ENCODE peak calls at places on chromosome 2, in eight cellular contexts. Q is cardiac muscle cell; J is GM13977; E is COLO829; U is EL; C is SK-N-DZ; W is nucleus accumbens; X is stimulated activated CD4-positive, alpha-beta T cell treated with anti-CD3 and anti-CD28 coated beads, Interleukin-1b, Interleukin-23, amount 100 ng/mL, for 1 hour. Y is an unnamed sample.

GRCh38 chr2:239944706-239945551 is 80.2 kb downstream of the NDUFA10 start:
- DNase-seq in X (no peak), J (peak; percentile 61), Q (peak; percentile 22), E (no peak), W (no peak), U (no peak), C (no peak), Y (no peak)

GRCh38 chr2:602571-603366 is 74.4 kb downstream of the TMEM18 start:
- DNase-seq in X (no peak), U (no peak), C (no peak), W (no peak), J (no peak), Q (no peak), E (no peak), Y (no peak)

GRCh38 chr2:179768765-179769164 is 92.6 kb downstream of the ZNF385B start:
- DNase-seq in C (no peak), Q (peak; percentile 68), J (no peak), U (no peak), W (no peak), X (no peak), E (no peak), Y (no peak)

GRCh38 chr2:230471074-230471473 is 55.1 kb downstream of the SP100 start:
- DNase-seq in W (no peak), U (no peak), Q (no peak), C (no peak), E (no peak), J (peak; percentile 32), X (no peak), Y (no peak)

GRCh38 chr2:172643142-172643541 is 87.3 kb downstream of the PDK1 start:
- DNase-seq in W (no peak), J (no peak), C (no peak), E (no peak), Q (no peak), U (peak; percentile 70), X (no peak), Y (no peak)

GRCh38 chr2:118738524-118739308 is 108.7 kb downstream of the EN1 start:
- DNase-seq in C (no peak), X (no peak), U (peak; percentile 93), W (no peak), J (no peak), Q (peak; percentile 98), E (peak; percentile 58), Y (no peak)

GRCh38 chr2:37652199-37652640 is 19.2 kb downstream of the CDC42EP3 start:
- DNase-seq in U (peak; percentile 96), C (no peak), E (no peak), W (no peak), X (no peak), Q (peak; percentile 51), J (no peak), Y (no peak)

GRCh38 chr2:11128258-11128951 is 26.9 kb upstream of the SLC66A3 start:
- DNase-seq in J (no peak), U (peak; percentile 70), E (no peak), W (no peak), C (no peak), X (no peak), Q (peak; percentile 48), Y (no peak)

GRCh38 chr2:180004731-180005130 is 2.4 kb downstream of the CWC22 start:
- DNase-seq in U (peak; percentile 21), C (no peak), J (no peak), Q (no peak), X (no peak), E (no peak), W (no peak), Y (no peak)

GRCh38 chr2:195414479-195414878 is 242.5 kb upstream of the SLC39A10 start:
- DNase-seq in W (no peak), C (no peak), Q (no peak), X (no peak), U (no peak), E (no peak), J (no peak), Y (no peak)

GRCh38 chr2:218023636-218024035 is 20.8 kb upstream of the TNS1 start:
- DNase-seq in J (no peak), C (no peak), X (no peak), U (no peak), Q (no peak), W (no peak), E (no peak), Y (no peak)

GRCh38 chr2:238133499-238134392 is 4.7 kb upstream of the KLHL30 start:
- DNase-seq in X (no peak), W (no peak), J (no peak), E (no peak), Q (no peak), U (no peak), C (peak; percentile 51), Y (no peak)

GRCh38 chr2:44537264-44537663 is 175.5 kb downstream of the CAMKMT start:
- DNase-seq in W (no peak), C (no peak), E (no peak), U (peak; percentile 28), Q (no peak), X (no peak), J (no peak), Y (no peak)

GRCh38 chr2:95043300-95043786 is 17.8 kb downstream of the MAL start:
- DNase-seq in E (no peak), Q (peak; percentile 91), U (peak; percentile 66), X (no peak), J (peak; percentile 56), W (no peak), C (no peak), Y (no peak)

GRCh38 chr2:68193144-68193543 is 35.5 kb downstream of the PNO1 start:
- DNase-seq in C (no peak), E (no peak), J (no peak), Q (peak; percentile 36), W (no peak), U (no peak), X (no peak), Y (no peak)

GRCh38 chr2:220469201-220469600 is 841.8 kb downstream of the SLC4A3 start:
- DNase-seq in U (peak; percentile 75), J (no peak), X (no peak), Q (peak; percentile 34), W (no peak), E (no peak), C (no peak), Y (no peak)

GRCh38 chr2:112640467-112640799 is 5.3 kb upstream of the SLC20A1 start:
- DNase-seq in E (no peak), Q (no peak), W (no peak), C (no peak), U (no peak), X (no peak), J (no peak), Y (no peak)

GRCh38 chr2:234842753-234843152 is 109.1 kb upstream of the SH3BP4 start:
- DNase-seq in U (no peak), J (no peak), Q (no peak), W (no peak), X (no peak), E (no peak), C (no peak), Y (no peak)

GRCh38 chr2:113754989-113755689 is 1.3 kb downstream of the SLC35F5 start:
- DNase-seq in U (peak; percentile 19), C (no peak), W (no peak), X (no peak), J (no peak), E (no peak), Q (peak; percentile 26), Y (peak; percentile 36)

GRCh38 chr2:5495616-5496015 is 196.6 kb upstream of the SOX11 start:
- DNase-seq in W (no peak), E (no peak), Q (no peak), J (no peak), U (no peak), C (no peak), X (no peak), Y (no peak)

GRCh38 chr2:84022810-84023431 is 436.2 kb downstream of the SUCLG1 start:
- DNase-seq in W (no peak), C (peak; percentile 77), J (peak; percentile 17), U (peak; percentile 40), E (peak; percentile 40), Q (peak; percentile 48), X (no peak), Y (peak; percentile 85)

GRCh38 chr2:96353032-96353561 is 17.5 kb downstream of the NCAPH start:
- DNase-seq in U (peak; percentile 26), E (no peak), C (no peak), W (no peak), Q (no peak), J (no peak), X (no peak), Y (peak; percentile 31)

GRCh38 chr2:146978891-146979555 is 865.8 kb upstream of the ACVR2A start:
- DNase-seq in J (no peak), X (no peak), Q (peak; percentile 74), W (no peak), C (no peak), U (no peak), E (peak; percentile 65), Y (no peak)

GRCh38 chr2:113277474-113278072 is 1.1 kb downstream of the PAX8 start:
- DNase-seq in J (peak; percentile 40), U (no peak), X (no peak), W (no peak), E (no peak), C (no peak), Q (no peak), Y (no peak)

GRCh38 chr2:54289942-54290702 is 34.1 kb upstream of the TSPYL6 start:
- DNase-seq in X (no peak), W (no peak), Q (no peak), U (no peak), E (no peak), J (no peak), C (peak; percentile 69), Y (no peak)

GRCh38 chr2:63249146-63249545 is 198.5 kb downstream of the OTX1 start:
- DNase-seq in Q (no peak), X (no peak), E (no peak), U (no peak), W (no peak), C (no peak), J (no peak), Y (no peak)

GRCh38 chr2:232321156-232321816 is 57.3 kb upstream of the ALPP start:
- DNase-seq in J (no peak), X (peak; percentile 18), W (no peak), E (no peak), U (no peak), C (no peak), Q (no peak), Y (no peak)

GRCh38 chr2:127683766-127684165 is 8.4 kb upstream of the LIMS2 start:
- DNase-seq in J (no peak), C (no peak), Q (peak; percentile 26), W (no peak), E (no peak), X (no peak), U (peak; percentile 41), Y (peak; percentile 41)

GRCh38 chr2:186349508-186349907 is 136.6 kb upstream of the ZC3H15 start:
- DNase-seq in X (no peak), U (peak; percentile 76), Q (peak; percentile 87), E (peak; percentile 4), W (no peak), J (no peak), C (no peak), Y (no peak)

GRCh38 chr2:235008584-235009044 is 56.8 kb downstream of the SH3BP4 start:
- DNase-seq in X (no peak), W (no peak), E (no peak), Q (no peak), C (no peak), U (no peak), J (no peak), Y (peak; percentile 42)

GRCh38 chr2:74387346-74387745 is 7.2 kb upstream of the DCTN1 start:
- DNase-seq in E (no peak), X (no peak), J (no peak), C (no peak), W (no peak), U (no peak), Q (no peak), Y (no peak)

GRCh38 chr2:180205616-180206271 is 198.6 kb upstream of the CWC22 start:
- DNase-seq in C (no peak), J (no peak), E (no peak), Q (no peak), X (no peak), W (no peak), U (no peak), Y (no peak)

GRCh38 chr2:52933878-52934277 is 833.7 kb upstream of the CHAC2 start:
- DNase-seq in W (no peak), C (no peak), Q (peak; percentile 5), X (no peak), J (no peak), E (no peak), U (peak; percentile 6), Y (peak; percentile 16)

GRCh38 chr2:168912466-168913170 is 11.5 kb downstream of the G6PC2 start:
- DNase-seq in E (no peak), C (peak; percentile 70), J (no peak), X (no peak), W (no peak), Q (peak; percentile 53), U (peak; percentile 38), Y (peak; percentile 66)